ENCODE peak calls at places on chromosomes 3 and 15, in ten cellular contexts. A is psoas muscle; Q is cardiac fibroblast; X is neural crest cell; C is right atrium auricular region; W is GM23338; M is fibroblast of pulmonary artery; H is CD8-positive, alpha-beta T cell; O is A549; G is ovary. K is an unnamed sample.

GRCh38 chr15:33160054-33160453 is 34.5 kb downstream of the FMN1 start:
- DNase-seq in Q (no peak), H (no peak), A (no peak), C (no peak), X (no peak), W (peak), M (no peak), O (peak), G (no peak), K (no peak)

GRCh38 chr15:60548101-60548500 is 69.2 kb upstream of the ICE2 start:
- DNase-seq in O (no peak), M (no peak), A (no peak), C (no peak), X (no peak), W (no peak), Q (no peak), G (no peak), H (no peak), K (peak)

GRCh38 chr15:70974004-70974832 is 81.6 kb downstream of the LRRC49 start:
- DNase-seq in W (peak), O (peak), G (no peak), Q (peak), A (no peak), X (no peak), C (no peak), H (no peak), M (peak), K (no peak)

GRCh38 chr3:138914870-138915502 is 32.0 kb downstream of the FOXL2 start:
- DNase-seq in W (peak), O (peak), X (no peak), H (no peak), G (no peak), C (no peak), A (no peak), M (peak), Q (peak), K (no peak)

GRCh38 chr3:128547368-128547987 is 54.5 kb upstream of the GATA2 start:
- DNase-seq in M (peak), C (peak), O (no peak), W (no peak), G (no peak), H (no peak), X (no peak), Q (peak), A (no peak), K (no peak)

GRCh38 chr3:62228467-62228866 is 144.9 kb downstream of the FEZF2 start:
- DNase-seq in C (no peak), W (no peak), X (no peak), O (no peak), A (no peak), M (no peak), H (no peak), G (no peak), Q (no peak), K (no peak)

GRCh38 chr3:170331143-170331542 is 26.4 kb upstream of the SKIL start:
- DNase-seq in M (no peak), O (peak), A (no peak), H (no peak), Q (no peak), W (no peak), X (no peak), G (no peak), C (peak), K (no peak)

GRCh38 chr3:113148307-113148703 is 63.1 kb upstream of the BOC start:
- DNase-seq in X (no peak), H (no peak), A (no peak), C (no peak), W (no peak), Q (no peak), M (no peak), G (peak), O (no peak), K (no peak)

GRCh38 chr3:123372789-123373534 is 75.9 kb downstream of the ADCY5 start:
- DNase-seq in W (no peak), C (no peak), Q (no peak), O (no peak), A (no peak), H (no peak), M (no peak), X (no peak), G (no peak), K (no peak)

GRCh38 chr3:69090021-69090420 is 5.3 kb downstream of the ARL6IP5 start:
- DNase-seq in O (no peak), W (no peak), Q (peak), C (no peak), H (no peak), G (no peak), X (no peak), M (peak), A (no peak), K (no peak)

GRCh38 chr3:165192610-165193192 is 3.5 kb downstream of the SLITRK3 start:
- DNase-seq in A (no peak), Q (no peak), M (no peak), O (no peak), C (no peak), W (peak), X (peak), H (no peak), G (no peak), K (no peak)

GRCh38 chr3:129582799-129583198 is 23.7 kb downstream of the PLXND1 start:
- DNase-seq in G (no peak), X (no peak), O (no peak), H (no peak), W (no peak), M (no peak), C (no peak), A (no peak), Q (no peak), K (no peak)

GRCh38 chr15:91183630-91184029 is 83.6 kb downstream of the SV2B start:
- DNase-seq in W (no peak), X (no peak), C (no peak), O (no peak), M (no peak), H (no peak), G (no peak), Q (no peak), A (no peak), K (no peak)

GRCh38 chr3:3634326-3634725 is 164.9 kb upstream of the LRRN1 start:
- DNase-seq in W (no peak), Q (no peak), O (no peak), H (no peak), C (no peak), X (no peak), M (no peak), G (no peak), A (no peak), K (no peak)

DNA sequence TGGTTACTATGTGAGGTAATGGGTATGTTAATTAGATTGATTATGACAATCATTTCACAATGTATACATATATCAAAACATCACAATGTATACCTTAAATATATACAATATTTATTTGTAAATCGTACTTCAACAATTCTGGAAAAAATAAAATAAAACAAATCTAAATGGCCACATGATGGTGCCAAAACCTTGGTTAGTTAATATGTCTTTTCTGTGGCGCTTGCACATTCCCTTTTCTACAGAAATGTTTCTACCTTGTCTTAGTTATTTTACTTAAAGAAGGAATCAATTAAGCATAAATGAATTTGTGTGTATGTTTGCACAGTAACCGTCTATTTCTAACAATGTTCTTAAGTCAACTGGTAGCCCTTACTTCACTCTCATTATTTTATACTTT is 53.4 kb downstream of the OXSM start:
- DNase-seq in O (peak), H (no peak), W (no peak), G (no peak), M (peak), A (no peak), X (no peak), C (no peak), Q (peak), K (no peak)
- TF ChIP-seq CTCF in O (peak), H (no peak), W (peak), G (no peak), M (no peak), A (peak), X (peak), C (peak), Q (peak), K (no peak)

DNA sequence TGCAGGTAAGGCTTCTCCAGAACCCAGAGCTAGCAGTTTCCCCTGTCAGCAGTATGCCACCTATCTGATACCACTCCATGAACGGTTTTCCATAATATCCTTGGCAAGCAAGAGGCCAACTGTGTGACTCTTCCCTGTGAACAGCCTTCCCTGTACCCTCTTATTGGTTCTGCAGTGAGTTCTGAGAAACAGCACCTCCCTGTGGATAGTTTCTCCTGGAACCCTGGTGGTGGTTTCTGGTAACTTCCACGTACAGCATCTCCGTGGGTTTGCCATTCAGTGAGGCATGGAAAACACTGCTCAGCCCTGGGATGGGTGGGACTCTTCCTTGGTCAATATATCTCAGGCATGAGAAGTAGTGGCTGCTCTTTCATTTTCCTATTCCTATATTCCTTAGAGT is 19.4 kb upstream of the SERPINI2 start:
- DNase-seq in X (peak), W (peak), A (no peak), C (no peak), M (no peak), H (no peak), O (peak), G (no peak), Q (no peak), K (no peak)
- TF ChIP-seq CTCF in X (peak), W (peak), A (no peak), C (no peak), M (peak), H (no peak), O (no peak), G (no peak), Q (no peak), K (no peak)

DNA sequence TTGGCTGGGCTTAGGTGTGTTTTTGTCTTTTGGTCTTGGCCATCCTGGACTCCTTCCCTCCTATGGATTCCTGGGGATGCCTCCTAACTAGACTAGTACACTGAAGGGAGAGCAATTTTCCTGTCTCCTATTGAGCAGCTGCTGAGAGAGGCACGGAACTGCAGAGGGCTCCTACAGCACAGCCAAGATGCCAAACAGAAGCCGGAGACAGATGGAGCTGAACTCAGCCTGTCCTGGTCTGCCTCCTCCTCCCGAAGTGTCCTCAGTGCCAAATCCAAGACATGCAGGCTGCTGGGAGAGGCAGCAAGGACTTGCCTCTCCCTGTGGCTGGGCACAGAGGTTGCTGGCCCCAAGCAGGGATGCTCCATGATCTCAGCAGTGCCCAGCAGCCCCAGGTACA is 256.6 kb upstream of the PROK2 start:
- DNase-seq in M (no peak), H (no peak), G (peak), A (no peak), W (no peak), O (no peak), Q (no peak), C (no peak), X (no peak), K (no peak)
- TF ChIP-seq CTCF in M (no peak), H (no peak), G (no peak), A (no peak), W (no peak), O (no peak), Q (no peak), C (no peak), X (no peak), K (no peak)

GRCh38 chr3:195265363-195265976 is 5.5 kb downstream of the XXYLT1 start:
- DNase-seq in H (no peak), Q (no peak), X (no peak), C (no peak), W (no peak), M (no peak), O (no peak), G (no peak), A (no peak), K (no peak)
- TF ChIP-seq CTCF in H (no peak), Q (no peak), X (no peak), C (no peak), W (peak), M (no peak), O (no peak), G (no peak), A (no peak), K (no peak)

GRCh38 chr15:100002091-100002620 is 268.9 kb upstream of the LYSMD4 start:
- DNase-seq in G (no peak), C (no peak), O (no peak), W (peak), H (no peak), A (no peak), Q (no peak), X (peak), M (no peak), K (no peak)
- TF ChIP-seq CTCF in G (no peak), C (no peak), O (no peak), W (no peak), H (no peak), A (no peak), Q (no peak), X (no peak), M (no peak), K (no peak)

GRCh38 chr15:80367094-80367493 is 37.1 kb upstream of the ARNT2 start:
- DNase-seq in C (no peak), Q (peak), X (peak), M (peak), A (no peak), G (no peak), H (no peak), W (peak), O (peak), K (no peak)
- TF ChIP-seq CTCF in C (peak), Q (peak), X (peak), M (peak), A (no peak), G (no peak), H (no peak), W (peak), O (peak), K (no peak)

K was measured in GM13976.